ENCODE peak calls at places on chromosomes 3 and 15, in six cellular contexts. H is HS-5; D is non-pigmented ciliary epithelial cell; N is stimulated activated CD4-positive, alpha-beta T cell treated with anti-CD3 and anti-CD28 coated beads, Interleukin-12 subunit alpha, Interleukin-12 subunit beta, amount 100 ng/mL, for 48 hours; J is Ammon's horn; L is LoVo. A is an unnamed sample.
A peak's percentile ranks its signal among the peaks of the same experiment; 100 is the strongest.

GRCh38 chr3:132595036-132595435 is 2.0 kb upstream of the ACKR4 start:
- DNase-seq in D (peak; percentile 45), N (no peak), H (no peak), J (no peak), L (no peak), A (no peak)

GRCh38 chr3:150599611-150600297 is 3.4 kb upstream of the SELENOT start:
- DNase-seq in J (no peak), L (no peak), N (no peak), D (peak; percentile 49), H (peak; percentile 49), A (no peak)

GRCh38 chr3:196969660-196970546 is 1.3 kb upstream of the PIGZ start:
- DNase-seq in H (no peak), J (peak; percentile 48), L (peak; percentile 85), D (no peak), N (peak; percentile 49), A (peak; percentile 29)

GRCh38 chr3:11000528-11000927 is 8.0 kb downstream of the SLC6A1 start:
- DNase-seq in N (no peak), H (no peak), J (no peak), D (no peak), L (no peak), A (no peak)

GRCh38 chr15:89024418-89024817 is 63.8 kb upstream of the ABHD2 start:
- DNase-seq in H (no peak), N (no peak), D (no peak), L (no peak), J (no peak), A (no peak)

GRCh38 chr15:47523669-47524068 is 193.6 kb upstream of the SEMA6D start:
- DNase-seq in J (no peak), L (no peak), H (peak; percentile 18), D (peak; percentile 52), N (no peak), A (no peak)

GRCh38 chr3:116057403-116058006 is 387.8 kb downstream of the LSAMP start:
- DNase-seq in J (no peak), D (no peak), H (no peak), L (no peak), N (no peak), A (no peak)

GRCh38 chr3:13016083-13016725 is 57.0 kb downstream of the IQSEC1 start:
- DNase-seq in N (peak; percentile 45), D (no peak), H (no peak), J (peak; percentile 58), L (no peak), A (no peak)

GRCh38 chr3:118833075-118833474 is 201.6 kb downstream of the IGSF11 start:
- DNase-seq in J (no peak), L (no peak), N (no peak), H (no peak), D (no peak), A (no peak)

GRCh38 chr3:105367063-105367405 is 325 bp downstream of the ALCAM start:
- DNase-seq in J (peak; percentile 48), H (no peak), N (peak; percentile 6), D (no peak), L (peak; percentile 18), A (no peak)

GRCh38 chr3:188589056-188589455 is 435.1 kb downstream of the LPP start:
- DNase-seq in D (no peak), N (no peak), L (no peak), J (no peak), H (no peak), A (no peak)

GRCh38 chr15:38252481-38253311 is at the start of gene SPRED1:
- DNase-seq in J (peak; percentile 62), L (peak; percentile 52), D (no peak), H (no peak), N (no peak), A (peak; percentile 34)

GRCh38 chr3:98556164-98557130 is 24.7 kb downstream of the GPR15 start:
- DNase-seq in D (no peak), N (peak; percentile 65), H (no peak), J (no peak), L (no peak), A (no peak)

GRCh38 chr3:159861369-159861987 is 127.2 kb upstream of the IL12A start:
- DNase-seq in D (no peak), L (no peak), J (no peak), H (no peak), N (no peak), A (no peak)

GRCh38 chr3:58996730-58997129 is 53.1 kb downstream of the CFAP20DC start:
- DNase-seq in J (no peak), D (no peak), H (no peak), L (no peak), N (no peak), A (no peak)

A was measured in cerebellar cortex.